ENCODE peak calls at places on chromosomes 3 and 15, in seven cellular contexts. One of them, this sample, is unnamed.

GRCh38 chr3:85821130-85821756 is 862.5 kb downstream of the CADM2 start:
- DNase-seq in astrocyte of the spinal cord: peak
- DNase-seq in psoas muscle: no peak
- DNase-seq in fibroblast of pulmonary artery: peak
- DNase-seq in GM13976: peak
- DNase-seq in body of pancreas: peak
- DNase-seq in uterus: no peak
- DNase-seq in this sample: peak

GRCh38 chr15:62165029-62165792 is at the start of gene C2CD4B:
- DNase-seq in astrocyte of the spinal cord: no peak
- DNase-seq in body of pancreas: peak
- DNase-seq in uterus: peak
- DNase-seq in fibroblast of pulmonary artery: peak
- DNase-seq in psoas muscle: peak
- DNase-seq in GM13976: peak
- DNase-seq in this sample: no peak

GRCh38 chr3:114632757-114633424 is 339.1 kb downstream of the TIGIT start:
- DNase-seq in psoas muscle: no peak
- DNase-seq in fibroblast of pulmonary artery: no peak
- DNase-seq in GM13976: no peak
- DNase-seq in uterus: no peak
- DNase-seq in astrocyte of the spinal cord: no peak
- DNase-seq in body of pancreas: no peak
- DNase-seq in this sample: no peak

GRCh38 chr3:66386925-66387650 is 113.7 kb downstream of the LRIG1 start:
- DNase-seq in GM13976: peak
- DNase-seq in uterus: no peak
- DNase-seq in fibroblast of pulmonary artery: no peak
- DNase-seq in body of pancreas: no peak
- DNase-seq in psoas muscle: no peak
- DNase-seq in astrocyte of the spinal cord: no peak
- DNase-seq in this sample: no peak

GRCh38 chr3:17625111-17625510 is 117.3 kb downstream of the TBC1D5 start:
- DNase-seq in body of pancreas: no peak
- DNase-seq in fibroblast of pulmonary artery: no peak
- DNase-seq in GM13976: no peak
- DNase-seq in uterus: no peak
- DNase-seq in astrocyte of the spinal cord: no peak
- DNase-seq in psoas muscle: no peak
- DNase-seq in this sample: no peak

GRCh38 chr15:68693071-68693470 is 114.3 kb downstream of the CORO2B start:
- DNase-seq in fibroblast of pulmonary artery: no peak
- DNase-seq in GM13976: no peak
- DNase-seq in uterus: no peak
- DNase-seq in astrocyte of the spinal cord: peak
- DNase-seq in psoas muscle: peak
- DNase-seq in body of pancreas: no peak
- DNase-seq in this sample: no peak

GRCh38 chr3:36496734-36497133 is 116.4 kb downstream of the STAC start:
- DNase-seq in GM13976: no peak
- DNase-seq in uterus: no peak
- DNase-seq in psoas muscle: no peak
- DNase-seq in fibroblast of pulmonary artery: peak
- DNase-seq in astrocyte of the spinal cord: peak
- DNase-seq in body of pancreas: no peak
- DNase-seq in this sample: peak

GRCh38 chr15:65029736-65030208 is 333 bp upstream of the MTFMT start:
- DNase-seq in body of pancreas: no peak
- DNase-seq in astrocyte of the spinal cord: no peak
- DNase-seq in GM13976: no peak
- DNase-seq in fibroblast of pulmonary artery: no peak
- DNase-seq in uterus: no peak
- DNase-seq in psoas muscle: no peak
- DNase-seq in this sample: no peak

GRCh38 chr3:12882336-12883310 is 41.3 kb upstream of the RPL32 start:
- DNase-seq in uterus: no peak
- DNase-seq in body of pancreas: no peak
- DNase-seq in astrocyte of the spinal cord: no peak
- DNase-seq in psoas muscle: no peak
- DNase-seq in GM13976: no peak
- DNase-seq in fibroblast of pulmonary artery: no peak
- DNase-seq in this sample: no peak

GRCh38 chr15:59685737-59686297 is 3.3 kb downstream of the BNIP2 start:
- DNase-seq in psoas muscle: no peak
- DNase-seq in fibroblast of pulmonary artery: peak
- DNase-seq in GM13976: no peak
- DNase-seq in astrocyte of the spinal cord: peak
- DNase-seq in body of pancreas: no peak
- DNase-seq in uterus: no peak
- DNase-seq in this sample: no peak

GRCh38 chr3:42655980-42656679 is 2.6 kb downstream of the ZBTB47 start:
- DNase-seq in psoas muscle: peak
- DNase-seq in uterus: no peak
- DNase-seq in body of pancreas: no peak
- DNase-seq in GM13976: peak
- DNase-seq in astrocyte of the spinal cord: peak
- DNase-seq in fibroblast of pulmonary artery: peak
- DNase-seq in this sample: no peak

GRCh38 chr15:93121089-93121488 is 32.1 kb upstream of the RGMA start:
- DNase-seq in astrocyte of the spinal cord: no peak
- DNase-seq in body of pancreas: no peak
- DNase-seq in uterus: no peak
- DNase-seq in GM13976: no peak
- DNase-seq in psoas muscle: no peak
- DNase-seq in fibroblast of pulmonary artery: no peak
- DNase-seq in this sample: no peak

GRCh38 chr15:79978694-79979519 is 7.9 kb upstream of the BCL2A1 start:
- DNase-seq in body of pancreas: no peak
- DNase-seq in GM13976: peak
- DNase-seq in astrocyte of the spinal cord: peak
- DNase-seq in uterus: no peak
- DNase-seq in fibroblast of pulmonary artery: peak
- DNase-seq in psoas muscle: no peak
- DNase-seq in this sample: no peak

GRCh38 chr15:95912280-95912625 is 418.2 kb upstream of the NR2F2 start:
- DNase-seq in psoas muscle: no peak
- DNase-seq in astrocyte of the spinal cord: no peak
- DNase-seq in body of pancreas: no peak
- DNase-seq in GM13976: no peak
- DNase-seq in fibroblast of pulmonary artery: no peak
- DNase-seq in uterus: no peak
- DNase-seq in this sample: no peak

GRCh38 chr3:115254492-115255196 is 107.6 kb upstream of the ZBTB20 start:
- DNase-seq in GM13976: no peak
- DNase-seq in body of pancreas: no peak
- DNase-seq in fibroblast of pulmonary artery: no peak
- DNase-seq in astrocyte of the spinal cord: no peak
- DNase-seq in uterus: no peak
- DNase-seq in psoas muscle: peak
- DNase-seq in this sample: no peak

GRCh38 chr3:36457667-36458066 is 77.4 kb downstream of the STAC start:
- DNase-seq in uterus: no peak
- DNase-seq in psoas muscle: no peak
- DNase-seq in GM13976: no peak
- DNase-seq in fibroblast of pulmonary artery: no peak
- DNase-seq in astrocyte of the spinal cord: no peak
- DNase-seq in body of pancreas: no peak
- DNase-seq in this sample: no peak

GRCh38 chr3:154584041-154584440 is 154.1 kb upstream of the GPR149 start:
- DNase-seq in psoas muscle: no peak
- DNase-seq in uterus: no peak
- DNase-seq in fibroblast of pulmonary artery: no peak
- DNase-seq in GM13976: no peak
- DNase-seq in body of pancreas: no peak
- DNase-seq in astrocyte of the spinal cord: no peak
- DNase-seq in this sample: no peak

GRCh38 chr3:48402281-48402732 is 27.6 kb downstream of the PLXNB1 start:
- DNase-seq in psoas muscle: peak
- DNase-seq in body of pancreas: peak
- DNase-seq in uterus: peak
- DNase-seq in fibroblast of pulmonary artery: peak
- DNase-seq in GM13976: peak
- DNase-seq in astrocyte of the spinal cord: peak
- DNase-seq in this sample: peak

GRCh38 chr15:92226020-92226612 is 167.6 kb upstream of the ST8SIA2 start:
- DNase-seq in GM13976: no peak
- DNase-seq in fibroblast of pulmonary artery: peak
- DNase-seq in astrocyte of the spinal cord: no peak
- DNase-seq in uterus: no peak
- DNase-seq in psoas muscle: no peak
- DNase-seq in body of pancreas: no peak
- DNase-seq in this sample: no peak

GRCh38 chr3:128492353-128493220 is at the start of gene GATA2:
- DNase-seq in uterus: peak
- DNase-seq in body of pancreas: peak
- DNase-seq in astrocyte of the spinal cord: no peak
- DNase-seq in fibroblast of pulmonary artery: no peak
- DNase-seq in GM13976: no peak
- DNase-seq in psoas muscle: peak
- DNase-seq in this sample: no peak

GRCh38 chr3:8501388-8502131 is at the start of gene LMCD1:
- DNase-seq in uterus: peak
- DNase-seq in psoas muscle: peak
- DNase-seq in astrocyte of the spinal cord: peak
- DNase-seq in body of pancreas: peak
- DNase-seq in GM13976: peak
- DNase-seq in fibroblast of pulmonary artery: peak
- DNase-seq in this sample: peak
- TF ChIP-seq CTCF in uterus: peak
- TF ChIP-seq CTCF in psoas muscle: peak
- TF ChIP-seq CTCF in astrocyte of the spinal cord: peak
- TF ChIP-seq CTCF in body of pancreas: peak
- TF ChIP-seq CTCF in GM13976: no peak
- TF ChIP-seq CTCF in fibroblast of pulmonary artery: peak
- TF ChIP-seq CTCF in this sample: peak

GRCh38 chr3:77319711-77320110 is 279.8 kb downstream of the ROBO2 start:
- DNase-seq in body of pancreas: no peak
- DNase-seq in uterus: no peak
- DNase-seq in GM13976: no peak
- DNase-seq in fibroblast of pulmonary artery: no peak
- DNase-seq in astrocyte of the spinal cord: no peak
- DNase-seq in psoas muscle: no peak
- DNase-seq in this sample: no peak
- TF ChIP-seq CTCF in body of pancreas: no peak
- TF ChIP-seq CTCF in uterus: no peak
- TF ChIP-seq CTCF in GM13976: no peak
- TF ChIP-seq CTCF in fibroblast of pulmonary artery: peak
- TF ChIP-seq CTCF in astrocyte of the spinal cord: peak
- TF ChIP-seq CTCF in psoas muscle: no peak
- TF ChIP-seq CTCF in this sample: peak

GRCh38 chr15:101543431-101543830 is 53.9 kb upstream of the PCSK6 start:
- DNase-seq in psoas muscle: no peak
- DNase-seq in body of pancreas: no peak
- DNase-seq in fibroblast of pulmonary artery: no peak
- DNase-seq in uterus: no peak
- DNase-seq in astrocyte of the spinal cord: no peak
- DNase-seq in GM13976: no peak
- DNase-seq in this sample: no peak
- TF ChIP-seq CTCF in psoas muscle: no peak
- TF ChIP-seq CTCF in body of pancreas: no peak
- TF ChIP-seq CTCF in fibroblast of pulmonary artery: no peak
- TF ChIP-seq CTCF in uterus: no peak
- TF ChIP-seq CTCF in astrocyte of the spinal cord: no peak
- TF ChIP-seq CTCF in GM13976: no peak
- TF ChIP-seq CTCF in this sample: no peak

DNA sequence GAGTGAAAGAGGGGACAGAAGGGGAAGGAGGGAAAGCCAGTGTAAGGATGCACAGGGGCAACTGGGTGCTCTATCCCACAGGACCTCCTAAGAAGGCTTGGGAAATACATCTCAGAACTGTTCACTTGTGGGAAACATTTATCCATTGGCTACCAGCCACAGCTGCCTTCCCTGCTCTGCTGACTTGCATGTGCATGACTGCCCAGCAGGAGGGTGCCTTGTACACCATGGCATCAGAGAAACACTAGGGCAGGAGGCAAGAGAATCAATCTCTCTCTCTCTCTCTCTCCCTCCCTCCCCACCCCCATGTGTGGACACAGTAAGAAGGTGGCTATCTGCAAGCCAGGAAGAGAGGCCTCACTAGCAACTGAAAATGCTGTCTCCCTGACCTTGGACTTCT is 62.9 kb upstream of the ZBTB38 start:
- DNase-seq in psoas muscle: no peak
- DNase-seq in GM13976: no peak
- DNase-seq in uterus: no peak
- DNase-seq in body of pancreas: no peak
- DNase-seq in astrocyte of the spinal cord: peak
- DNase-seq in fibroblast of pulmonary artery: peak
- DNase-seq in this sample: peak
- TF ChIP-seq CTCF in psoas muscle: no peak
- TF ChIP-seq CTCF in GM13976: no peak
- TF ChIP-seq CTCF in uterus: no peak
- TF ChIP-seq CTCF in body of pancreas: no peak
- TF ChIP-seq CTCF in astrocyte of the spinal cord: peak
- TF ChIP-seq CTCF in fibroblast of pulmonary artery: peak
- TF ChIP-seq CTCF in this sample: peak

DNA sequence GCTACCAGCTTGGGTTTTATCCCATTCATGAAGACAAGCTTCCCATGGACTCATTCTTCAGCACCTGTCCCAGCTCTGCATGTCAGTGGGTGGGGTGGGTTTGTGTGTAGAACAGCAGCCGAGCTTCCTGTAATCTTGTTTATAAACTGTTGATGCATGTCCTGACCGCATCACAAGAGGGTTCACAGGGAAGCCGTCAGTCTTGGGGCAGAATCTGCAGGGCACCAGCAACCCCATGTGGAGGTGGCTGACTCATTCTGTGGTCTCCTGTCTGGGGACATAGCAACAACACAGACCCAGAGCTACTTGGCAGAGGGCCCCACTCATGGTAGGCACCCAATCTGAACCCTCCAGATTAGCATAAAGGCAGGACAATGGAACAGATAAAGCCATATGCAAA is 35.6 kb downstream of the DAPK2 start:
- DNase-seq in psoas muscle: peak
- DNase-seq in uterus: peak
- DNase-seq in fibroblast of pulmonary artery: peak
- DNase-seq in GM13976: peak
- DNase-seq in body of pancreas: peak
- DNase-seq in astrocyte of the spinal cord: peak
- DNase-seq in this sample: peak
- TF ChIP-seq CTCF in psoas muscle: no peak
- TF ChIP-seq CTCF in uterus: no peak
- TF ChIP-seq CTCF in fibroblast of pulmonary artery: no peak
- TF ChIP-seq CTCF in GM13976: peak
- TF ChIP-seq CTCF in body of pancreas: no peak
- TF ChIP-seq CTCF in astrocyte of the spinal cord: no peak
- TF ChIP-seq CTCF in this sample: peak

This sample was measured in foreskin keratinocyte.